ENCODE peak calls at places on chromosomes 4 and X, in seven cellular contexts. C is hepatic stellate cell, E is A549, V is HT-29, U is cardiac fibroblast, L is GM10248, G is EL. B is an unnamed sample.

GRCh38 chr4:186724861-186725419 is 1.3 kb upstream of the FAT1 start:
- DNase-seq in V (peak), L (no peak), C (peak), E (no peak), U (peak), G (peak), B (no peak)

GRCh38 chr4:139839664-139840063 is 174.0 kb downstream of the MGST2 start:
- DNase-seq in V (no peak), L (no peak), C (no peak), U (no peak), E (no peak), G (no peak), B (no peak)

GRCh38 chrX:66021407-66021757 is 18.5 kb downstream of the VSIG4 start:
- DNase-seq in C (no peak), V (no peak), U (no peak), G (no peak), L (no peak), E (no peak), B (no peak)

GRCh38 chr4:1770245-1770644 is 22.8 kb upstream of the FGFR3 start:
- DNase-seq in L (no peak), C (no peak), G (no peak), E (no peak), U (no peak), V (no peak), B (no peak)

GRCh38 chr4:72314869-72315268 is 254.2 kb downstream of the ADAMTS3 start:
- DNase-seq in V (peak), L (no peak), U (peak), C (no peak), E (no peak), G (peak), B (no peak)

GRCh38 chr4:144948421-144948820 is 149.6 kb downstream of the ANAPC10 start:
- DNase-seq in G (no peak), U (no peak), E (no peak), V (no peak), C (no peak), L (no peak), B (no peak)

GRCh38 chr4:86453044-86453501 is 93.2 kb upstream of the MAPK10 start:
- DNase-seq in C (peak), V (peak), E (no peak), L (no peak), U (peak), G (no peak), B (no peak)

GRCh38 chr4:1472148-1472797 is 66.0 kb upstream of the NKX1-1 start:
- DNase-seq in E (no peak), L (no peak), U (no peak), V (no peak), C (no peak), G (no peak), B (no peak)

GRCh38 chr4:101086801-101087586 is 260.3 kb downstream of the PPP3CA start:
- DNase-seq in G (no peak), C (no peak), U (no peak), E (no peak), L (no peak), V (peak), B (no peak)

GRCh38 chrX:24260827-24261550 is 52.9 kb downstream of the SUPT20HL2 start:
- DNase-seq in U (peak), L (no peak), V (no peak), E (no peak), G (peak), C (peak), B (no peak)

GRCh38 chrX:119467433-119467832 is 811 bp upstream of the SLC25A5 start:
- DNase-seq in G (no peak), E (no peak), U (no peak), L (no peak), V (no peak), C (no peak), B (no peak)

GRCh38 chr4:103099691-103100392 is at the start of gene BDH2:
- DNase-seq in V (peak), E (peak), C (peak), L (peak), G (peak), U (peak), B (peak)

GRCh38 chr4:105560488-105560887 is 8.1 kb downstream of the ARHGEF38 start:
- DNase-seq in C (no peak), G (no peak), U (no peak), L (no peak), V (no peak), E (no peak), B (no peak)

GRCh38 chr4:145618210-145618911 is 824 bp upstream of the MMAA start:
- DNase-seq in C (peak), G (peak), L (peak), U (no peak), V (peak), E (no peak), B (no peak)

GRCh38 chr4:4899202-4899925 is 39.9 kb downstream of the MSX1 start:
- DNase-seq in C (no peak), L (no peak), E (no peak), G (no peak), V (no peak), U (no peak), B (no peak)

GRCh38 chrX:20317873-20318272 is 51.2 kb upstream of the RPS6KA3 start:
- DNase-seq in E (no peak), U (peak), G (peak), L (no peak), V (no peak), C (no peak), B (no peak)

GRCh38 chr4:30619679-30620078 is 100.5 kb upstream of the PCDH7 start:
- DNase-seq in V (no peak), L (no peak), E (no peak), U (peak), C (no peak), G (no peak), B (no peak)

GRCh38 chrX:105803891-105804290 is 18.4 kb upstream of the NRK start:
- DNase-seq in C (no peak), U (no peak), V (no peak), E (no peak), L (no peak), G (no peak), B (no peak)